ENCODE peak calls at places on chromosomes 12 and 14, in four cellular contexts. Q, J, N and D are unnamed samples.

GRCh38 chr12:9255837-9256236 is 47.6 kb upstream of the PZP start:
- DNase-seq in J (no peak), Q (no peak), N (no peak), D (no peak)

GRCh38 chr12:13957576-13957975 is 23.8 kb downstream of the GRIN2B start:
- DNase-seq in J (no peak), Q (no peak), N (no peak), D (no peak)

GRCh38 chr12:64568313-64568712 is 42.0 kb upstream of the RASSF3 start:
- DNase-seq in Q (no peak), N (no peak), J (no peak), D (no peak)

GRCh38 chr12:49110191-49111155 is at the start of gene LMBR1L:
- DNase-seq in J (peak), N (peak), Q (peak), D (peak)

GRCh38 chr12:67705394-67706370 is 57.1 kb downstream of the DYRK2 start:
- DNase-seq in N (peak), Q (peak), J (no peak), D (no peak)

GRCh38 chr12:1013618-1014489 is 22.8 kb downstream of the ERC1 start:
- DNase-seq in Q (peak), N (peak), J (no peak), D (no peak)

GRCh38 chr14:101862711-101863110 is 101.2 kb downstream of the PPP2R5C start:
- DNase-seq in N (peak), J (no peak), Q (no peak), D (no peak)

GRCh38 chr14:21476925-21477681 is at the start of the genes RAB2B and TOX4:
- DNase-seq in Q (peak), N (peak), J (peak), D (peak)

GRCh38 chr12:121110211-121110940 is 22.3 kb upstream of the P2RX7 start:
- DNase-seq in Q (peak), J (peak), N (peak), D (peak)

GRCh38 chr12:88904705-88905104 is 324.4 kb upstream of the KITLG start:
- DNase-seq in N (no peak), Q (no peak), J (no peak), D (no peak)

GRCh38 chr12:114750905-114751304 is 66.9 kb upstream of the TBX3 start:
- DNase-seq in J (no peak), N (no peak), Q (no peak), D (no peak)

GRCh38 chr12:104482113-104482512 is 25.4 kb downstream of the CHST11 start:
- DNase-seq in Q (no peak), N (no peak), J (no peak), D (no peak)